ENCODE peak calls at places on chromosomes 12 and 14, in nine cellular contexts. E, C, U, A, P, T, R, D and L are unnamed samples.
A peak's percentile ranks its signal among the peaks of the same experiment; 100 is the strongest.

GRCh38 chr12:27801630-27802029 is 21.6 kb upstream of the MANSC4 start:
- DNase-seq in R (no peak), U (no peak), E (no peak), A (no peak), C (no peak), P (no peak), D (no peak), T (no peak), L (no peak)

GRCh38 chr12:752673-753400 is 458 bp downstream of the WNK1 start:
- DNase-seq in C (peak; percentile 89), E (no peak), D (peak; percentile 79), U (peak; percentile 51), R (peak; percentile 7), P (peak; percentile 65), A (peak; percentile 76), T (peak; percentile 77), L (peak; percentile 69)

GRCh38 chr14:98175881-98176280 is 1096.1 kb downstream of the BCL11B start:
- DNase-seq in C (no peak), A (no peak), D (no peak), T (no peak), U (no peak), R (no peak), E (no peak), P (no peak), L (no peak)

GRCh38 chr14:99077844-99078236 is 194.2 kb downstream of the BCL11B start:
- DNase-seq in D (no peak), P (no peak), R (no peak), U (no peak), C (no peak), A (no peak), T (no peak), E (no peak), L (no peak)

GRCh38 chr14:104940526-104941150 is 16.0 kb downstream of the PLD4 start:
- DNase-seq in P (no peak), T (no peak), D (no peak), C (peak; percentile 32), U (no peak), A (peak; percentile 22), E (no peak), R (no peak), L (no peak)

GRCh38 chr14:91835197-91835919 is 32.0 kb downstream of the TC2N start:
- DNase-seq in T (no peak), A (no peak), U (no peak), R (no peak), E (no peak), C (no peak), D (peak; percentile 54), P (no peak), L (peak; percentile 29)

GRCh38 chr14:95307402-95308041 is 12.2 kb downstream of the CLMN start:
- DNase-seq in E (no peak), R (no peak), D (no peak), U (no peak), P (no peak), T (peak; percentile 96), C (no peak), A (no peak), L (no peak)

GRCh38 chr14:99518441-99519346 is 37.5 kb downstream of the CCNK start:
- DNase-seq in T (peak; percentile 87), U (peak; percentile 90), C (peak; percentile 71), D (peak; percentile 90), R (peak; percentile 54), E (no peak), A (peak; percentile 82), P (peak; percentile 91), L (peak; percentile 76)

GRCh38 chr12:132803883-132804282 is 24.8 kb downstream of the GOLGA3 start:
- DNase-seq in E (no peak), A (no peak), U (no peak), D (no peak), T (no peak), R (no peak), C (no peak), P (no peak), L (no peak)

GRCh38 chr12:76878899-76879709 is at the start of gene CSRP2:
- DNase-seq in D (peak; percentile 91), T (peak; percentile 96), E (peak; percentile 74), U (peak; percentile 80), R (peak; percentile 35), P (peak; percentile 88), C (peak; percentile 98), A (peak; percentile 93), L (peak; percentile 78)

DNA sequence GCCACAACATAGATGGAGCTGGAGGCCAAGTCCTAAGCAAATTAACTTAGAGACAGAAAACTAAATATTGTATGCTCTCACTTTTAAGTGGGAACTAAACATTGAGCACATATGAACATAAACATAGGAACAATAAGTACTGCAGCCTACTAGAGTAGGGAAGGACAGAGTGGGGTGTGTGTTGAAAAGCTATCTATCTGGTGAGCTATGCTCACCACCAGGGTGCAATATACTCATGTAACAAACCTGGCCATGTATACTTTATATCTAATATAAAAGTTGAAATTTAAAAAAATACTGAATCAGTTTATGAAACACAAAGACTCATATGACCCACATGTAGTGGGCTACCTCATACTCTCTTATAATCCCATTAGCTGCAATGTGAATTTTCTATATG is 1305.0 kb downstream of the LRFN5 start:
- DNase-seq in T (no peak), C (no peak), E (no peak), R (no peak), A (no peak), D (no peak), U (no peak), P (no peak), L (no peak)
- TF ChIP-seq CTCF in T (peak; percentile 19), C (no peak), E (no peak), R (no peak), A (no peak), D (no peak), U (no peak), P (no peak), L (no peak)

GRCh38 chr12:100953677-100954076 is 159.1 kb downstream of the ANO4 start:
- DNase-seq in U (no peak), P (no peak), T (no peak), E (no peak), R (no peak), C (no peak), A (no peak), D (no peak), L (no peak)

GRCh38 chr12:100953217-100953616 is 158.6 kb downstream of the ANO4 start:
- DNase-seq in U (no peak), P (no peak), E (no peak), C (no peak), A (no peak), T (no peak), D (no peak), R (no peak), L (no peak)

GRCh38 chr12:100954118-100954517 is 159.5 kb downstream of the ANO4 start:
- DNase-seq in A (no peak), D (no peak), P (no peak), C (no peak), U (no peak), E (no peak), R (no peak), T (no peak), L (no peak)

GRCh38 chr12:100955139-100955538 is 160.6 kb downstream of the ANO4 start:
- DNase-seq in C (no peak), R (no peak), E (peak; percentile 2), T (no peak), U (no peak), A (no peak), D (no peak), P (peak; percentile 48), L (no peak)

DNA sequence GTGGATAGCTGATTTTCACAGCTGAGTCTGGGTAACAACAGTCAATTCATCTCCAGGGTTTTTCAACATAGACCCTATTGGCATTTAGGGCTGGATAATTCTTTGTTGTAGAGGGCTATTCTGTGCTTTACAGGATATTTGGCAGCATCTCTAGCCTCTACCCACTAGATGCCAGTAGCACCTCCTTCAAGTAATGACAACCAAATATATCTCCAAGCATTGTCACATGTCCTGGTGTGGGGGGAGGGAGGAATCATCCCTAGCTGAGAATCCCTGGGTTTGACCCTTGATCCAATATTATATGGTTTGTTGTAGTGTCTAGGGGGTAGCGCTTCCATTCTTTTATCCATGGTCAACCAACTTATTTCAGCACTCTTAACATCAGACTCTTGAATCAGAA is 157.2 kb downstream of the ANO4 start:
- DNase-seq in C (no peak), P (no peak), U (no peak), R (no peak), D (no peak), A (no peak), T (no peak), E (no peak), L (no peak)
- TF ChIP-seq CTCF in C (peak; percentile 12), P (no peak), U (no peak), R (no peak), D (no peak), A (no peak), T (no peak), E (no peak), L (no peak)

DNA sequence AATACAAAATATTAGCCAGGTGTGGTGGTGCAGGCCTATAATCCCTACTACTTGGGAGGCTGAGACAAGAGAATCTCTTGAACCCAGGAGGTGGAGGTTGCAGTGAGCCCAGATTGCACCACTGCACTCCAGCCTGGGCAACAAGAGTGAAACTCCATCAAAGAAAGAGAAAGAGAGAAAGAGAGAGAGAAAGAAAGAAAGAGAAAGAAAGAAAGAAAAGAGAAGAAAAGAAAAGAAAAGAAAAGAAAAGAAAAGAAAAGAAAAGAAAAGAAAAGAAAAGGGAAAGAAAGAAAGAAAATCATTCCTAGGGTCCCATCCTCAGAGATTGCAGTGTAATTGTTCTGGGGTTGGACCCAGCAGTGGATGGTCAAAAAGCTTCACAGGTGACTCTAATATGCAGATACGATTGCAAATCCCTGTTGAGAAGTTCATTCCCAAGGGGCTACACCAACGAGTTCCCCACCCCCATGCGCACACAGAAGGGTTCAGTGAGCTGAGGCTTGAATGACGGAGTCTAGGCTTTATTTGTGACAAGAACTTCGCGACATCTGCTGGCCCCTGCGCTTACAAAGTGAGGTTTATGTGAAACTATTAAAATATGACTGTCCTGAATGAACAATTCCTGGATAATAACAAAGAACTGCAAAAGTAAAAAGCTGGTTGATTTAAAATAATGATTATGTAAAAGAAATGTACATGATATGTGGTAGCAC is 17.4 kb upstream of the RNASE12 start:
- DNase-seq in D (no peak), C (no peak), T (no peak), E (no peak), R (no peak), P (no peak), U (no peak), A (no peak), L (peak; percentile 30)
- TF ChIP-seq CTCF in D (no peak), C (no peak), T (no peak), E (no peak), R (no peak), P (no peak), U (no peak), A (no peak), L (no peak)

DNA sequence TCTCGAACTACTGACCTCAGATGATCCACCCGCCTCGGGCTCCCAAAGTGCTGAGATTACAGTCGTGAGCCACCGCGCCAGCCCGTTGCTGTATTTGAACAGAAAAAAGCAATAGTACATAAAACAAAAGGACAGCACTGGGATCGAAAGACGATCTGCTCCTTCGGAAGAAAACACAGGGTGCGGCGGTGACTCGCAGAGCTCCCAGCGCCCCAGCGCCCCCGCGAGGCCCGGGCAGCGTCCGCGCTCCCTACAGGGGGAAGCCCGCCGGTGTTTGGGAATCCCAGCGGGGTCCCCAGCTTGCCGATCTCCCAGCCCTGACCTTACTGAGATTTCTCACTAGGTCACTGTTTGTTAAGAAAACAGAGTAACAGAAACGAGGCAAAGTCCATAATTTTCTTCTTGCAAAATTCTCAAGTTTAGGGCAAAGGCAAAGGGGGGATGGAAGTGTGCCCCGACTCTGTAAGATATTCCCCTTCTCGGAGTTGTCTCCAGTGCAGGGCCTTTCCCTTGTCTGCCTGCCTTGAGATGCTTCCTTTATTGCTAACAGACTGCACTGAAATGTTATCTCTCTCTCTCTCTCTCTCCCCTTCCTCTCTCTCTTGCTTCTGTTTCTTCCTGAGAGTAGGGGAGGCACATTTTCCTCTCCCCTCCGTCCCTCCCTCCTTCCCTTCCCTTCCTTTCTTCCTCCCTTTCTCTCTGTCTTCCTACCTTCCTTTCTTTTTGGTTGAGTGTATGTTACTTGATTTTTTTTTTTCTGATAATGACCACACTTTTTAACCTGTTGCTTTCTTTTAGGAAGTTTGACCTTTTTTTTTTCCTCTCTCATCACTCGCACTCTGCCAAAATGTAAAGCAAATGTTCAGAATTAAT is 92.0 kb downstream of the TMEM30B start:
- DNase-seq in R (no peak), T (peak; percentile 69), U (peak; percentile 44), A (peak; percentile 66), D (no peak), E (no peak), P (peak; percentile 62), C (peak; percentile 82), L (peak; percentile 72)
- TF ChIP-seq CTCF in R (no peak), T (peak; percentile 67), U (no peak), A (peak; percentile 58), D (no peak), E (peak; percentile 59), P (no peak), C (peak; percentile 63), L (peak; percentile 63)